ENCODE peak calls at places on chromosomes 1 and 21, in seven cellular contexts. One of them, this sample, is unnamed.

GRCh38 chr1:52702886-52703787 is 5.0 kb upstream of the COA7 start:
- DNase-seq in vagina: peak; percentile 96
- DNase-seq in breast epithelium: peak; percentile 94
- DNase-seq in prostate gland: peak; percentile 86
- DNase-seq in GM12878: peak; percentile 77
- DNase-seq in esophagus muscularis mucosa: peak; percentile 97
- DNase-seq in HCT116: peak; percentile 80
- DNase-seq in this sample: peak; percentile 90

GRCh38 chr1:42978317-42979036 is 19.8 kb upstream of the SLC2A1 start:
- DNase-seq in prostate gland: no peak
- DNase-seq in esophagus muscularis mucosa: no peak
- DNase-seq in vagina: no peak
- DNase-seq in GM12878: no peak
- DNase-seq in breast epithelium: no peak
- DNase-seq in HCT116: no peak
- DNase-seq in this sample: no peak

GRCh38 chr1:108828074-108828961 is 28.6 kb downstream of the AKNAD1 start:
- DNase-seq in esophagus muscularis mucosa: peak; percentile 95
- DNase-seq in GM12878: peak; percentile 15
- DNase-seq in breast epithelium: peak; percentile 92
- DNase-seq in vagina: no peak
- DNase-seq in prostate gland: peak; percentile 82
- DNase-seq in HCT116: peak; percentile 73
- DNase-seq in this sample: peak; percentile 79

GRCh38 chr1:50989694-50990093 is 19.6 kb downstream of the CDKN2C start:
- DNase-seq in HCT116: no peak
- DNase-seq in esophagus muscularis mucosa: no peak
- DNase-seq in GM12878: no peak
- DNase-seq in prostate gland: no peak
- DNase-seq in breast epithelium: no peak
- DNase-seq in vagina: no peak
- DNase-seq in this sample: no peak

GRCh38 chr1:156812293-156812990 is 4.2 kb downstream of the SH2D2A start:
- DNase-seq in breast epithelium: no peak
- DNase-seq in prostate gland: no peak
- DNase-seq in HCT116: no peak
- DNase-seq in esophagus muscularis mucosa: no peak
- DNase-seq in GM12878: no peak
- DNase-seq in vagina: no peak
- DNase-seq in this sample: no peak

GRCh38 chr1:55081188-55081904 is 42.0 kb downstream of the PCSK9 start:
- DNase-seq in GM12878: no peak
- DNase-seq in esophagus muscularis mucosa: no peak
- DNase-seq in vagina: no peak
- DNase-seq in prostate gland: no peak
- DNase-seq in breast epithelium: no peak
- DNase-seq in HCT116: no peak
- DNase-seq in this sample: no peak

GRCh38 chr1:74835046-74835445 is 102.1 kb downstream of the TYW3 start:
- DNase-seq in breast epithelium: no peak
- DNase-seq in GM12878: no peak
- DNase-seq in HCT116: no peak
- DNase-seq in prostate gland: no peak
- DNase-seq in esophagus muscularis mucosa: no peak
- DNase-seq in vagina: no peak
- DNase-seq in this sample: no peak

GRCh38 chr1:213560226-213560625 is 427.5 kb upstream of the PROX1 start:
- DNase-seq in prostate gland: no peak
- DNase-seq in esophagus muscularis mucosa: no peak
- DNase-seq in vagina: no peak
- DNase-seq in breast epithelium: no peak
- DNase-seq in GM12878: no peak
- DNase-seq in HCT116: no peak
- DNase-seq in this sample: no peak

GRCh38 chr1:114482585-114482984 is 28.4 kb downstream of the TRIM33 start:
- DNase-seq in breast epithelium: no peak
- DNase-seq in vagina: no peak
- DNase-seq in esophagus muscularis mucosa: no peak
- DNase-seq in prostate gland: peak; percentile 26
- DNase-seq in GM12878: no peak
- DNase-seq in HCT116: no peak
- DNase-seq in this sample: no peak

GRCh38 chr1:93338426-93338825 is 7.3 kb upstream of the DR1 start:
- DNase-seq in breast epithelium: no peak
- DNase-seq in prostate gland: no peak
- DNase-seq in HCT116: peak; percentile 64
- DNase-seq in vagina: no peak
- DNase-seq in esophagus muscularis mucosa: no peak
- DNase-seq in GM12878: no peak
- DNase-seq in this sample: no peak

GRCh38 chr1:27990920-27991537 is 31.3 kb downstream of the XKR8 start:
- DNase-seq in HCT116: no peak
- DNase-seq in breast epithelium: no peak
- DNase-seq in esophagus muscularis mucosa: no peak
- DNase-seq in GM12878: no peak
- DNase-seq in prostate gland: no peak
- DNase-seq in vagina: no peak
- DNase-seq in this sample: no peak

GRCh38 chr1:227869851-227870305 is 54.4 kb downstream of the PRSS38 start:
- DNase-seq in breast epithelium: no peak
- DNase-seq in GM12878: no peak
- DNase-seq in esophagus muscularis mucosa: no peak
- DNase-seq in HCT116: no peak
- DNase-seq in prostate gland: no peak
- DNase-seq in vagina: no peak
- DNase-seq in this sample: peak; percentile 21
- TF ChIP-seq POLR2AphosphoS5 in breast epithelium: no peak
- TF ChIP-seq POLR2AphosphoS5 in GM12878: no peak
- TF ChIP-seq POLR2AphosphoS5 in esophagus muscularis mucosa: no peak
- TF ChIP-seq POLR2AphosphoS5 in HCT116: no peak
- TF ChIP-seq POLR2AphosphoS5 in prostate gland: no peak
- TF ChIP-seq POLR2AphosphoS5 in vagina: no peak
- TF ChIP-seq POLR2AphosphoS5 in this sample: no peak

GRCh38 chr1:10495475-10495817 is 20.7 kb downstream of the PEX14 start:
- DNase-seq in prostate gland: no peak
- DNase-seq in vagina: no peak
- DNase-seq in HCT116: no peak
- DNase-seq in esophagus muscularis mucosa: no peak
- DNase-seq in GM12878: no peak
- DNase-seq in breast epithelium: peak; percentile 42
- DNase-seq in this sample: no peak
- H3K4me1 ChIP-seq in prostate gland: peaks cover 7% of the 10 kb centered on the region
- H3K4me1 ChIP-seq in vagina: peaks cover 27% of the 10 kb centered on the region
- H3K4me1 ChIP-seq in HCT116: peaks cover 8% of the 10 kb centered on the region
- H3K4me1 ChIP-seq in esophagus muscularis mucosa: peaks cover 14% of the 10 kb centered on the region
- H3K4me1 ChIP-seq in GM12878: peaks cover 25% of the 10 kb centered on the region
- H3K4me1 ChIP-seq in breast epithelium: peaks cover 7% of the 10 kb centered on the region
- H3K4me1 ChIP-seq in this sample: peaks cover 19% of the 10 kb centered on the region

GRCh38 chr21:28754127-28754611 is 238.5 kb downstream of the LTN1 start:
- DNase-seq in breast epithelium: no peak
- DNase-seq in prostate gland: peak; percentile 31
- DNase-seq in GM12878: no peak
- DNase-seq in esophagus muscularis mucosa: no peak
- DNase-seq in vagina: no peak
- DNase-seq in HCT116: no peak
- DNase-seq in this sample: no peak
- TF ChIP-seq POLR2AphosphoS5 in breast epithelium: no peak
- TF ChIP-seq POLR2AphosphoS5 in prostate gland: peak; percentile 64
- TF ChIP-seq POLR2AphosphoS5 in GM12878: no peak
- TF ChIP-seq POLR2AphosphoS5 in esophagus muscularis mucosa: peak; percentile 89
- TF ChIP-seq POLR2AphosphoS5 in vagina: no peak
- TF ChIP-seq POLR2AphosphoS5 in HCT116: no peak
- TF ChIP-seq POLR2AphosphoS5 in this sample: peak; percentile 5

DNA sequence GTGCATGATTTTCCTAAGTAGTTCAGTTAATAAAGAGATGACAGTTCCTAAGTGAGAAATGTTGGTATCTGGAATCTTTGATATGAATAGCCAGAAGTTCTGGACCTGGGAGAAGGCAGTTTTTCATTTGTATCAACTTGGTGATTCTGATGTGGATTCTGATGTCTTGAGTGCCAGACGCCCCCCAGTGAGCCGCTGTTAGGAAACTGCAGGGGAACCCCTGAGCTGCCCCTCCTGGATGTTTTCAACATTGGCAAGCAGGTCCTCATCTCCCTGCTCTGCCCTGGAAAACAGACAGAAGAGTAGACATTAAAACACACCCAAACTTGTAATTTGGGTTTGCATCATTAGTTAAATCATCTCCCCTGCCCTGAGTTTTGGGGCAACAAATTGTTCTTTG is 7.4 kb downstream of the ETS2 start:
- DNase-seq in vagina: no peak
- DNase-seq in prostate gland: no peak
- DNase-seq in GM12878: no peak
- DNase-seq in esophagus muscularis mucosa: no peak
- DNase-seq in breast epithelium: no peak
- DNase-seq in HCT116: no peak
- DNase-seq in this sample: no peak
- H3K4me1 ChIP-seq in vagina: peaks cover 43% of the 10 kb centered on the region
- H3K4me1 ChIP-seq in prostate gland: peaks cover 3% of the 10 kb centered on the region
- H3K4me1 ChIP-seq in GM12878: no peaks in the 10 kb centered on the region
- H3K4me1 ChIP-seq in esophagus muscularis mucosa: peaks cover 61% of the 10 kb centered on the region
- H3K4me1 ChIP-seq in breast epithelium: no peaks in the 10 kb centered on the region
- H3K4me1 ChIP-seq in HCT116: peaks cover 15% of the 10 kb centered on the region
- H3K4me1 ChIP-seq in this sample: peaks cover 35% of the 10 kb centered on the region

DNA sequence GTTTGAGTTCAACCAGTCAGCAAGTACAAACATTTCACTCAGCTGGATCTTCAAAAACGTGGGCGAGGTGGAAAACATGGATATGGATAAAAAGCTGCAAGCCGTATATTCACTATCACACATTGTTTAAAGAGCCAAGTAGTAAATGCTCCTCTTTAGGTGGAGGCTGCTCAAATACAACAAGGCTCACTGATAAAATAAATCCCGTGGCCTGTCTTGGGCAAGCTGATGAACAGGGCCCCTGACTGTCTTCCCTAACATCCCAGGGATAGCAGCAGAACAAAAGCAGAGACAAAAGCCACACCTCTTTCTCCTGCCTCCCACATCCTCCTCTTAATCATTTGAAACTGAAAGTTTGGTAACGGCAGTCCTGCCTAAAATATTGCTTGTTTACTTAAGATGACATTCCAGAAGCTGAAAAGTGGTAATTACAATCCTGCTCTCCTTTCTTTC is 357.7 kb downstream of the TTLL7 start:
- DNase-seq in breast epithelium: no peak
- DNase-seq in esophagus muscularis mucosa: no peak
- DNase-seq in GM12878: no peak
- DNase-seq in prostate gland: no peak
- DNase-seq in HCT116: no peak
- DNase-seq in vagina: no peak
- DNase-seq in this sample: no peak
- TF ChIP-seq POLR2AphosphoS5 in breast epithelium: no peak
- TF ChIP-seq POLR2AphosphoS5 in esophagus muscularis mucosa: no peak
- TF ChIP-seq POLR2AphosphoS5 in GM12878: no peak
- TF ChIP-seq POLR2AphosphoS5 in prostate gland: no peak
- TF ChIP-seq POLR2AphosphoS5 in HCT116: no peak
- TF ChIP-seq POLR2AphosphoS5 in vagina: no peak
- TF ChIP-seq POLR2AphosphoS5 in this sample: no peak

GRCh38 chr1:65232402-65233122 is 76.8 kb upstream of the DNAJC6 start:
- DNase-seq in prostate gland: no peak
- DNase-seq in breast epithelium: no peak
- DNase-seq in GM12878: no peak
- DNase-seq in HCT116: no peak
- DNase-seq in esophagus muscularis mucosa: peak; percentile 39
- DNase-seq in vagina: no peak
- DNase-seq in this sample: no peak

GRCh38 chr1:65229201-65229600 is 80.1 kb upstream of the DNAJC6 start:
- DNase-seq in GM12878: no peak
- DNase-seq in prostate gland: no peak
- DNase-seq in HCT116: no peak
- DNase-seq in breast epithelium: no peak
- DNase-seq in esophagus muscularis mucosa: peak; percentile 42
- DNase-seq in vagina: no peak
- DNase-seq in this sample: no peak

GRCh38 chr1:65230741-65231439 is 78.5 kb upstream of the DNAJC6 start:
- DNase-seq in GM12878: no peak
- DNase-seq in vagina: no peak
- DNase-seq in prostate gland: no peak
- DNase-seq in esophagus muscularis mucosa: peak; percentile 29
- DNase-seq in breast epithelium: no peak
- DNase-seq in HCT116: no peak
- DNase-seq in this sample: no peak

GRCh38 chr1:65231718-65232330 is 77.5 kb upstream of the DNAJC6 start:
- DNase-seq in vagina: no peak
- DNase-seq in prostate gland: no peak
- DNase-seq in HCT116: no peak
- DNase-seq in esophagus muscularis mucosa: peak; percentile 24
- DNase-seq in breast epithelium: no peak
- DNase-seq in GM12878: no peak
- DNase-seq in this sample: no peak

GRCh38 chr1:65229754-65230339 is 79.5 kb upstream of the DNAJC6 start:
- DNase-seq in breast epithelium: no peak
- DNase-seq in prostate gland: no peak
- DNase-seq in GM12878: no peak
- DNase-seq in vagina: no peak
- DNase-seq in HCT116: no peak
- DNase-seq in esophagus muscularis mucosa: peak; percentile 87
- DNase-seq in this sample: no peak
- H3K4me1 ChIP-seq in breast epithelium: no peaks in the 10 kb centered on the region
- H3K4me1 ChIP-seq in prostate gland: no peaks in the 10 kb centered on the region
- H3K4me1 ChIP-seq in GM12878: no peaks in the 10 kb centered on the region
- H3K4me1 ChIP-seq in vagina: no peaks in the 10 kb centered on the region
- H3K4me1 ChIP-seq in HCT116: no peaks in the 10 kb centered on the region
- H3K4me1 ChIP-seq in esophagus muscularis mucosa: no peaks in the 10 kb centered on the region
- H3K4me1 ChIP-seq in this sample: no peaks in the 10 kb centered on the region

GRCh38 chr1:30734106-30734505 is 10.7 kb upstream of the MATN1 start:
- DNase-seq in HCT116: no peak
- DNase-seq in esophagus muscularis mucosa: no peak
- DNase-seq in vagina: no peak
- DNase-seq in GM12878: no peak
- DNase-seq in prostate gland: no peak
- DNase-seq in breast epithelium: no peak
- DNase-seq in this sample: no peak

GRCh38 chr1:30735668-30736498 is 12.5 kb upstream of the MATN1 start:
- DNase-seq in vagina: no peak
- DNase-seq in breast epithelium: no peak
- DNase-seq in esophagus muscularis mucosa: no peak
- DNase-seq in HCT116: no peak
- DNase-seq in prostate gland: no peak
- DNase-seq in GM12878: no peak
- DNase-seq in this sample: no peak

GRCh38 chr1:30734580-30734979 is 11.2 kb upstream of the MATN1 start:
- DNase-seq in vagina: no peak
- DNase-seq in prostate gland: no peak
- DNase-seq in GM12878: no peak
- DNase-seq in HCT116: no peak
- DNase-seq in breast epithelium: no peak
- DNase-seq in esophagus muscularis mucosa: no peak
- DNase-seq in this sample: no peak

GRCh38 chr1:30733520-30733919 is 10.1 kb upstream of the MATN1 start:
- DNase-seq in HCT116: no peak
- DNase-seq in prostate gland: no peak
- DNase-seq in esophagus muscularis mucosa: no peak
- DNase-seq in GM12878: no peak
- DNase-seq in vagina: no peak
- DNase-seq in breast epithelium: no peak
- DNase-seq in this sample: no peak

GRCh38 chr1:30735124-30735523 is 11.7 kb upstream of the MATN1 start:
- DNase-seq in HCT116: no peak
- DNase-seq in esophagus muscularis mucosa: no peak
- DNase-seq in vagina: no peak
- DNase-seq in prostate gland: no peak
- DNase-seq in breast epithelium: no peak
- DNase-seq in GM12878: no peak
- DNase-seq in this sample: no peak
- TF ChIP-seq POLR2AphosphoS5 in HCT116: no peak
- TF ChIP-seq POLR2AphosphoS5 in esophagus muscularis mucosa: no peak
- TF ChIP-seq POLR2AphosphoS5 in vagina: no peak
- TF ChIP-seq POLR2AphosphoS5 in prostate gland: no peak
- TF ChIP-seq POLR2AphosphoS5 in breast epithelium: no peak
- TF ChIP-seq POLR2AphosphoS5 in GM12878: no peak
- TF ChIP-seq POLR2AphosphoS5 in this sample: no peak

This sample was measured in stomach.